ENCODE peak calls at places on chromosomes 11 and 22, in four cellular contexts. X is transverse colon, G is GM12891, D is endothelial cell of umbilical vein. A is an unnamed sample.

GRCh38 chr11:64165482-64165841 is 451 bp downstream of the MACROD1 start:
- DNase-seq in G (no peak), X (peak), D (no peak), A (no peak)

GRCh38 chr11:95138448-95138847 is 48.8 kb downstream of the ENDOD1 start:
- DNase-seq in D (peak), X (no peak), G (no peak), A (no peak)

GRCh38 chr11:123137496-123138270 is 57.4 kb downstream of the CLMP start:
- DNase-seq in D (peak), X (peak), G (peak), A (peak)

GRCh38 chr11:108871152-108871551 is 206.3 kb downstream of the DDX10 start:
- DNase-seq in G (no peak), X (no peak), D (peak), A (no peak)

GRCh38 chr11:124896071-124896750 is 1.5 kb downstream of the ROBO4 start:
- DNase-seq in X (no peak), G (no peak), D (no peak), A (no peak)

GRCh38 chr22:35462558-35463230 is 62.8 kb downstream of the MCM5 start:
- DNase-seq in D (no peak), X (no peak), G (no peak), A (no peak)

GRCh38 chr11:65404210-65404609 is 17.8 kb downstream of the FRMD8 start:
- DNase-seq in G (no peak), D (no peak), X (no peak), A (no peak)

GRCh38 chr11:44325698-44326097 is 15.8 kb upstream of the ALX4 start:
- DNase-seq in D (no peak), G (no peak), X (no peak), A (no peak)

GRCh38 chr11:8294251-8294935 is 30.7 kb upstream of the LMO1 start:
- DNase-seq in D (no peak), X (no peak), G (no peak), A (no peak)
- TF ChIP-seq POLR2AphosphoS5 in D (no peak), X (no peak), G (no peak), A (no peak)

GRCh38 chr11:12390258-12390657 is 12.9 kb downstream of the PARVA start:
- DNase-seq in D (no peak), X (no peak), G (no peak), A (no peak)

GRCh38 chr11:12392672-12393071 is 15.3 kb downstream of the PARVA start:
- DNase-seq in X (no peak), G (no peak), D (no peak), A (no peak)

GRCh38 chr11:12388939-12389670 is 11.7 kb downstream of the PARVA start:
- DNase-seq in G (no peak), X (no peak), D (no peak), A (no peak)

GRCh38 chr11:12389676-12390075 is 12.3 kb downstream of the PARVA start:
- DNase-seq in D (no peak), X (no peak), G (no peak), A (no peak)

DNA sequence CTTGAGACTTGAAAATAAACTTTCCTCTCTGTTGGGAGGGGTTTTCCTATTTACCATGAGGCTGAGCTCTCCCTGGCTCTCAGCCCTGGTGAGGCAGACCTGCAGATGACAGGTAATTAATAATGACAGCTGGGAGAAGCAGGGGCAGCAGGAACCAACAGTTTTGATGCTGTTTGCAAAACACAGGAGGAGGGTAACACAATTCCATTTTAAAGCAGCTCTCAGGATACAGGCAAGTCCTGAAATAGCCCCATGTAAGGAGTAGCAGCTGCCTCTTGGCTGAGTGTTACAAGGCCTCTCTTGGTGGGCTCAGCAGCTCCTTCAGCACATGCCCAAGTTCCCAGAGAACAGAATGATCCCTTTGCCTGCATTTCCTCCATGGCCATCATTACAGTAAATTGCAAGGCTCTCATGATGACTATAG is 13.3 kb downstream of the PARVA start:
- DNase-seq in X (no peak), D (no peak), G (no peak), A (no peak)
- TF ChIP-seq POLR2AphosphoS5 in X (no peak), D (no peak), G (no peak), A (no peak)

GRCh38 chr11:93772123-93772522 is 12.0 kb upstream of the MED17 start:
- DNase-seq in D (no peak), X (no peak), G (no peak), A (no peak)
- TF ChIP-seq POLR2AphosphoS5 in D (no peak), X (no peak), G (no peak), A (no peak)

DNA sequence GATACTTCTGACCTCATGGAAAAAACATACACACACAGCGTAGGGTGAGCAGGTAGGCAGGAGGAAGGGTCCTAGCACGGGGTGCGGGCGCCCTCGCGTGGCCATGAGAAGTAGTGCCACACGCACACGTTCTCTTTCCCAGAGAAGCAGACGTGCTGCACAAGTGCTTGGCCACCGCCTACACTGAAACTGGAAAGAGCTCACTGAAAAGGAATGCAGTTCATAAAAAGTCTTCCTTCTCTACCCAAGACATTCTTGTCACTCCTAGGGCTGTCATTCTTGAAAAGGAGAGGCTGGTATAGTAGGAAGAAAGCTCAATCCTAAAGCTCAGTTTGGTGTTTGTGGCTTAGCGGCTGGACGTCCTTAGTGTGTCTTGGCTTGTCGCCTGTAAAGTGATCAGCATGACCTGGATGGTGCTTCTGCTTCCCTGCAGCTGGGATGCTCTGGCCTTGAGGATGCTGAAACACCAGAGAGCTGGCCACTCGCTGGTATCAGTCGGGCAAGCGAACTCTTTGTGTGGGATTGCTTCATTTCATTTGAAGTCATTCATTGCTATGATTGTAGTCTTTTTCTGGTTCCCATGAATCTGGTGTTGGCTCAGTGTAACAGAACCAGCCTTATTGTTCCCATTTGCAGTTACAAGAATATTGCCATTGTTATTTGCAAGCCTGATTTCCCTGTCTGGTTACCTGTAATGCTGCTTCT is 303.8 kb downstream of the NTM start:
- DNase-seq in X (peak), D (peak), G (peak), A (peak)
- TF ChIP-seq POLR2AphosphoS5 in X (no peak), D (no peak), G (no peak), A (no peak)

DNA sequence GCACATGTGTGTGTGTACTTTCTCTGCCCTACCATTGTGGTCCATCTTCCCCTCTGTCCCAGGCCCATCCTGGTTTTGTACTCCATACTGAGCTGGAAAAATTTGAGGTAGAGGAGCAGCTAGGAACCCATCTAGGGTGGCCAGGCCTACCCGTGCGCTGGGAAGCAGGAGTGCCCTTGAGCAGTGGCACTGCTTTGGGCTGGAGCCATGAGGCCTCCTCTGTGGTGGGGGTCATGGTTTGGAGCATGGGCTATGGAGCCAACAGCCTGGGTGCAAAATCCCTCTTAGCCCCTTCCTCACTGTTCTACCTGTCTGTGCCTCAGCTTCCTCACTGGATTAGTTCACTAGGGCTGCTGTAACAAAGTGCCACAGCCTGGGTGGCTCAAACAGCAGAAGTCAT is 21.9 kb upstream of the ALG8 start:
- DNase-seq in G (no peak), X (no peak), D (no peak), A (no peak)
- TF ChIP-seq POLR2AphosphoS5 in G (no peak), X (no peak), D (no peak), A (no peak)

DNA sequence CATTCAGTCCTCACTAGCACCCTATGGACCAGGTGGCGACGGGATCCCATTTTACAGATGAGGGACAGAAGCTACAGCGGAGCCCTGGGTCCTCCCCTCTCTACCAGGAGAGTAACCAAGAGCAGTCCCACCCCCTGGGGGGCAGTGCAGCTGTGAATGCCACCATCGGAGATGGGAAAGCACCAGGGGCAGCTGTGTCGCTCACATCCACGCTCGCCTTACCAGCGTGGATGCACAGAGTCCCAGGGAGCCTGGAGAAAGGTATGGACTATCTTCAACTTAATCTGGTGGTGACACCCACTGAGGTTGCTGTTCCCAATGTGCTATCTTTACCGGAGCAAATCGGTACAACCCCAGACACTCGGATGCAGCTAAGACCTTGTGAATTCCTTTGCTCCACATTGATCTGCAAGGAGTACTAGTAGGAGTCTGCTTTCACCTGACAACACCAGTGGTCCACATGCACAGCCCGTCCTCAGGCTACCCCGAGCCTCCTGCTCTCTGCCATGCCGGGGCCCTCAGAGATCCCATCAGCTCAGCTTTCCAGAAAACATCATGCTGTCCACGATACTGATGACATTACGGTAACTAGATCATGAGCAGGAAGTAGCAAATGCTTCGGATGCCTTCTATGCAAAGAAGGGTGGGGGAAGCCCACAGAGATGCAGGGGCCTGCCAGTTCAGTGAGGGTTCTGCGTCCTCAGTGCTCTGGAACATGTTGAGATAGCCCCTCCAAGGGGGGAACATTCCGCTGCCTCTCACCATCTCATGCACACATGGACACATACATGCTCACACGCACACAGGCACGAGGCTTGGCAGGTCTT is 126.0 kb downstream of the CTTN start:
- DNase-seq in X (no peak), D (no peak), G (no peak), A (no peak)
- TF ChIP-seq POLR2AphosphoS5 in X (no peak), D (no peak), G (no peak), A (no peak)

A was measured in stomach.